ENCODE peak calls at places on chromosomes 11 and 22, in five cellular contexts. One of them, this sample, is unnamed.

GRCh38 chr22:32723632-32724031 is 77.9 kb upstream of the TIMP3 start:
- DNase-seq in HCT116: no peak
- DNase-seq in PC-3: no peak
- DNase-seq in mammary epithelial cell: peak
- DNase-seq in neuronal stem cell: no peak
- DNase-seq in this sample: no peak

GRCh38 chr11:125591659-125592304 is 870 bp upstream of the STT3A start:
- DNase-seq in PC-3: peak
- DNase-seq in HCT116: no peak
- DNase-seq in mammary epithelial cell: peak
- DNase-seq in neuronal stem cell: no peak
- DNase-seq in this sample: peak

GRCh38 chr11:123060265-123061000 is 1.5 kb downstream of the HSPA8 start:
- DNase-seq in mammary epithelial cell: no peak
- DNase-seq in PC-3: no peak
- DNase-seq in neuronal stem cell: no peak
- DNase-seq in HCT116: no peak
- DNase-seq in this sample: no peak

GRCh38 chr11:116052603-116053537 is 548.7 kb upstream of the CADM1 start:
- DNase-seq in PC-3: no peak
- DNase-seq in mammary epithelial cell: no peak
- DNase-seq in HCT116: no peak
- DNase-seq in neuronal stem cell: peak
- DNase-seq in this sample: peak

GRCh38 chr11:65476632-65477270 is 22.1 kb upstream of the MALAT1 start:
- DNase-seq in PC-3: no peak
- DNase-seq in neuronal stem cell: no peak
- DNase-seq in mammary epithelial cell: no peak
- DNase-seq in HCT116: no peak
- DNase-seq in this sample: no peak

GRCh38 chr11:492416-493226 is 14.4 kb downstream of the RNH1 start:
- DNase-seq in neuronal stem cell: no peak
- DNase-seq in PC-3: no peak
- DNase-seq in mammary epithelial cell: no peak
- DNase-seq in HCT116: no peak
- DNase-seq in this sample: no peak

GRCh38 chr22:29702025-29702930 is 17.5 kb upstream of the CABP7 start:
- DNase-seq in PC-3: peak
- DNase-seq in neuronal stem cell: no peak
- DNase-seq in HCT116: no peak
- DNase-seq in mammary epithelial cell: no peak
- DNase-seq in this sample: no peak

GRCh38 chr11:110028904-110029303 is 64.3 kb upstream of the ZC3H12C start:
- DNase-seq in HCT116: no peak
- DNase-seq in mammary epithelial cell: peak
- DNase-seq in PC-3: no peak
- DNase-seq in neuronal stem cell: no peak
- DNase-seq in this sample: no peak

GRCh38 chr22:19080853-19081252 is 41.4 kb downstream of the DGCR2 start:
- DNase-seq in mammary epithelial cell: no peak
- DNase-seq in PC-3: no peak
- DNase-seq in neuronal stem cell: no peak
- DNase-seq in HCT116: no peak
- DNase-seq in this sample: no peak

GRCh38 chr11:85040166-85040565 is 587.0 kb downstream of the DLG2 start:
- DNase-seq in HCT116: no peak
- DNase-seq in mammary epithelial cell: no peak
- DNase-seq in neuronal stem cell: no peak
- DNase-seq in PC-3: no peak
- DNase-seq in this sample: no peak

GRCh38 chr22:43176090-43176489 is 10.8 kb downstream of the TTLL12 start:
- DNase-seq in HCT116: no peak
- DNase-seq in neuronal stem cell: no peak
- DNase-seq in mammary epithelial cell: no peak
- DNase-seq in PC-3: no peak
- DNase-seq in this sample: no peak

GRCh38 chr22:29245626-29246385 is 22.0 kb downstream of the RHBDD3 start:
- DNase-seq in neuronal stem cell: peak
- DNase-seq in PC-3: peak
- DNase-seq in HCT116: peak
- DNase-seq in mammary epithelial cell: peak
- DNase-seq in this sample: peak

GRCh38 chr11:2769779-2770555 is 70.2 kb upstream of the KCNQ1OT1 start:
- DNase-seq in HCT116: no peak
- DNase-seq in neuronal stem cell: no peak
- DNase-seq in PC-3: no peak
- DNase-seq in mammary epithelial cell: no peak
- DNase-seq in this sample: no peak

GRCh38 chr11:61700221-61700620 is 20.0 kb downstream of the DAGLA start:
- DNase-seq in HCT116: peak
- DNase-seq in neuronal stem cell: no peak
- DNase-seq in PC-3: peak
- DNase-seq in mammary epithelial cell: peak
- DNase-seq in this sample: peak

GRCh38 chr22:31734512-31734911 is 15.4 kb downstream of the PRR14L start:
- DNase-seq in PC-3: peak
- DNase-seq in mammary epithelial cell: peak
- DNase-seq in HCT116: no peak
- DNase-seq in neuronal stem cell: no peak
- DNase-seq in this sample: no peak

GRCh38 chr11:121494355-121495099 is 41.8 kb upstream of the SORL1-AS1 start:
- DNase-seq in PC-3: no peak
- DNase-seq in HCT116: no peak
- DNase-seq in neuronal stem cell: no peak
- DNase-seq in mammary epithelial cell: no peak
- DNase-seq in this sample: no peak

GRCh38 chr22:48758021-48758561 is 1069.6 kb downstream of the BRD1 start:
- DNase-seq in HCT116: no peak
- DNase-seq in neuronal stem cell: no peak
- DNase-seq in PC-3: no peak
- DNase-seq in mammary epithelial cell: no peak
- DNase-seq in this sample: peak

GRCh38 chr11:75164318-75164827 is 13.5 kb downstream of the SLCO2B1 start:
- DNase-seq in mammary epithelial cell: no peak
- DNase-seq in HCT116: no peak
- DNase-seq in PC-3: no peak
- DNase-seq in neuronal stem cell: no peak
- DNase-seq in this sample: no peak

GRCh38 chr11:10866893-10867331 is 9.1 kb upstream of the ZBED5 start:
- DNase-seq in HCT116: no peak
- DNase-seq in PC-3: peak
- DNase-seq in neuronal stem cell: no peak
- DNase-seq in mammary epithelial cell: no peak
- DNase-seq in this sample: no peak

GRCh38 chr11:123235117-123235686 is 40.2 kb upstream of the CLMP start:
- DNase-seq in mammary epithelial cell: no peak
- DNase-seq in neuronal stem cell: no peak
- DNase-seq in HCT116: peak
- DNase-seq in PC-3: peak
- DNase-seq in this sample: peak

GRCh38 chr22:33271390-33272161 is 213.4 kb upstream of the SYN3 start:
- DNase-seq in HCT116: no peak
- DNase-seq in PC-3: no peak
- DNase-seq in mammary epithelial cell: no peak
- DNase-seq in neuronal stem cell: no peak
- DNase-seq in this sample: no peak

GRCh38 chr11:111364503-111364902 is 14.6 kb downstream of the POU2AF1 start:
- DNase-seq in PC-3: no peak
- DNase-seq in neuronal stem cell: no peak
- DNase-seq in HCT116: no peak
- DNase-seq in mammary epithelial cell: no peak
- DNase-seq in this sample: no peak
- H3K4me2 ChIP-seq in PC-3: no peak
- H3K4me2 ChIP-seq in neuronal stem cell: no peak
- H3K4me2 ChIP-seq in HCT116: no peak
- H3K4me2 ChIP-seq in mammary epithelial cell: no peak
- H3K4me2 ChIP-seq in this sample: no peak

GRCh38 chr11:111913997-111914396 is 1.5 kb downstream of the HSPB2 start:
- DNase-seq in neuronal stem cell: no peak
- DNase-seq in HCT116: no peak
- DNase-seq in mammary epithelial cell: no peak
- DNase-seq in PC-3: peak
- DNase-seq in this sample: no peak
- H2AFZ ChIP-seq in neuronal stem cell: peak
- H2AFZ ChIP-seq in HCT116: no peak
- H2AFZ ChIP-seq in mammary epithelial cell: peak
- H2AFZ ChIP-seq in PC-3: peak
- H2AFZ ChIP-seq in this sample: no peak

GRCh38 chr22:46934172-46934745 is 171.8 kb downstream of the TBC1D22A start:
- DNase-seq in mammary epithelial cell: no peak
- DNase-seq in HCT116: no peak
- DNase-seq in PC-3: no peak
- DNase-seq in neuronal stem cell: no peak
- DNase-seq in this sample: no peak
- H3K4me2 ChIP-seq in mammary epithelial cell: peak
- H3K4me2 ChIP-seq in HCT116: peak
- H3K4me2 ChIP-seq in PC-3: peak
- H3K4me2 ChIP-seq in neuronal stem cell: no peak
- H3K4me2 ChIP-seq in this sample: no peak

GRCh38 chr11:128627666-128628342 is 40.4 kb upstream of the ETS1 start:
- DNase-seq in mammary epithelial cell: no peak
- DNase-seq in HCT116: no peak
- DNase-seq in neuronal stem cell: no peak
- DNase-seq in PC-3: no peak
- DNase-seq in this sample: no peak
- H2AFZ ChIP-seq in mammary epithelial cell: no peak
- H2AFZ ChIP-seq in HCT116: no peak
- H2AFZ ChIP-seq in neuronal stem cell: no peak
- H2AFZ ChIP-seq in PC-3: no peak
- H2AFZ ChIP-seq in this sample: no peak

GRCh38 chr11:32315121-32315520 is 120.2 kb downstream of the WT1 start:
- DNase-seq in PC-3: no peak
- DNase-seq in HCT116: no peak
- DNase-seq in mammary epithelial cell: no peak
- DNase-seq in neuronal stem cell: no peak
- DNase-seq in this sample: no peak
- H3K4me2 ChIP-seq in PC-3: no peak
- H3K4me2 ChIP-seq in HCT116: no peak
- H3K4me2 ChIP-seq in mammary epithelial cell: no peak
- H3K4me2 ChIP-seq in neuronal stem cell: no peak
- H3K4me2 ChIP-seq in this sample: no peak

DNA sequence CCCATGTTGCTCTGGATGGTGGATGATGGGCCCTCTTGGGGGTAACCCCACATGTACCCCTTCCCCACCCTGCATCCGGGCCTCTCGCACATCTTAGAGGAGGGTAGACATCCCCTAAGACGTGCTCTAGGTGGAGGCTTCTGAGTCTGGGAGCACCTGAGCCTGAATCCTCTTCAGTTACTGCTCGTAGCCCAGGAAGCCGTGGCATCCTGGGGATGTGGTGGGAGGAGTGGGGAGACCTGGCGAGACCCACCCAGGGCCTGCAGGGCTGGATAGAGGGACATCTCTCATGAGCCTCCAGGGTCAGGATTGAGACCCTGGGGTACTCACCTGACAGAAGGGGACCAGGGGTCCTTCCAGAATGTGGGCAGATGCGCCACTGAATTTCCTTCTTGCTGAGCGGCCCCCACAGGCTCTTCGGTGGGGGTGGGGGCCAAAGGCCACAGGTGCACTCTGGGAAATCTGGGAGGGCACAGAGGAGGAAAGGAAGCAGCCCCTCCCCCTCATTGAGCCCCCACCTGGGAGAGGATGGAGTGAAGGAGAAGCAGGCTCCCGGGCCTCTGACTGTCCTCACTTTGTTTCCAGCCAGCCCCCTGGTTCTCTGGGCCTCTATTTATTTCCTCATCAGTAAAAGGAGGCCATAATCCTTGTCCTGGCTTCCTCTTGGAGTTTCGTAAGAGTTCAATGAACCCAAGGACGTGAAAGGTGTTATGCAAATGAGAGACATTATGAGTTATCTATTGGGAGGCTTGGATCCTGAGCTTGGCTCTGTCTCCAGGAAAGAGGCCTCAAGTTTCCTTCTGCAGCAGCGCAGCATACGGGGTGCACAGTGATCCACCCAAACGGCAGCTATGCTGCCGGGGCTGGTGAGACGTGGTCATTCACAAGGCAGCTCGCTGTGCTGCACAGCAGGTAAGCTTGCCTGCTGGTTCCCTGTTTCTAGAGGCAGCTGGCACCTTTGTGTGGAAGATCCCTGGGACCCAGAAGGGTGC is 31.2 kb downstream of the KCNJ4 start:
- DNase-seq in HCT116: no peak
- DNase-seq in mammary epithelial cell: no peak
- DNase-seq in PC-3: no peak
- DNase-seq in neuronal stem cell: no peak
- DNase-seq in this sample: peak
- H2AFZ ChIP-seq in HCT116: no peak
- H2AFZ ChIP-seq in mammary epithelial cell: no peak
- H2AFZ ChIP-seq in PC-3: no peak
- H2AFZ ChIP-seq in neuronal stem cell: no peak
- H2AFZ ChIP-seq in this sample: no peak

This sample was measured in H9.